ENCODE peak calls at places on chromosomes 2 and 18, in seven cellular contexts. N is colonic mucosa, I is tibial artery, V is BJ, W is astrocyte of the spinal cord, F is thoracic aorta, C is MCF 10A. G is an unnamed sample.
A peak's percentile ranks its signal among the peaks of the same experiment; 100 is the strongest.

GRCh38 chr2:211617803-211618202 is 920.8 kb downstream of the ERBB4 start:
- DNase-seq in W (no peak), F (no peak), I (no peak), N (no peak), V (no peak), C (no peak), G (no peak)

GRCh38 chr18:51340332-51340731 is 142.9 kb upstream of the MEX3C start:
- DNase-seq in I (no peak), F (no peak), W (peak; percentile 4), C (no peak), N (no peak), V (no peak), G (no peak)

GRCh38 chr2:185618630-185619029 is 120.0 kb upstream of the FSIP2 start:
- DNase-seq in V (no peak), I (no peak), W (peak; percentile 50), N (no peak), F (no peak), C (peak; percentile 13), G (no peak)

GRCh38 chr2:60094450-60094929 is 459.0 kb downstream of the BCL11A start:
- DNase-seq in V (no peak), N (peak; percentile 59), W (no peak), I (no peak), F (no peak), C (no peak), G (no peak)

GRCh38 chr2:190947711-190948251 is 66.2 kb downstream of the STAT1 start:
- DNase-seq in N (no peak), F (no peak), W (peak; percentile 87), C (peak; percentile 58), V (peak; percentile 28), I (no peak), G (peak; percentile 36)

GRCh38 chr2:174750923-174751441 is 13.3 kb downstream of the CHRNA1 start:
- DNase-seq in I (no peak), C (no peak), N (no peak), F (no peak), W (no peak), V (no peak), G (peak; percentile 73)

GRCh38 chr18:21958256-21958655 is 211.1 kb upstream of the GATA6 start:
- DNase-seq in F (no peak), V (no peak), W (no peak), N (no peak), I (no peak), C (no peak), G (no peak)

GRCh38 chr18:55396979-55397378 is 191.0 kb downstream of the TCF4 start:
- DNase-seq in F (no peak), V (no peak), W (no peak), N (no peak), C (no peak), I (no peak), G (no peak)

GRCh38 chr2:216119144-216119543 is 10.0 kb downstream of the XRCC5 start:
- DNase-seq in V (no peak), N (no peak), I (no peak), W (no peak), F (no peak), C (no peak), G (no peak)

GRCh38 chr2:171272039-171272438 is 111.3 kb upstream of the TLK1 start:
- DNase-seq in I (no peak), C (peak; percentile 98), F (peak; percentile 25), W (peak; percentile 91), V (peak; percentile 84), N (peak; percentile 17), G (no peak)

DNA sequence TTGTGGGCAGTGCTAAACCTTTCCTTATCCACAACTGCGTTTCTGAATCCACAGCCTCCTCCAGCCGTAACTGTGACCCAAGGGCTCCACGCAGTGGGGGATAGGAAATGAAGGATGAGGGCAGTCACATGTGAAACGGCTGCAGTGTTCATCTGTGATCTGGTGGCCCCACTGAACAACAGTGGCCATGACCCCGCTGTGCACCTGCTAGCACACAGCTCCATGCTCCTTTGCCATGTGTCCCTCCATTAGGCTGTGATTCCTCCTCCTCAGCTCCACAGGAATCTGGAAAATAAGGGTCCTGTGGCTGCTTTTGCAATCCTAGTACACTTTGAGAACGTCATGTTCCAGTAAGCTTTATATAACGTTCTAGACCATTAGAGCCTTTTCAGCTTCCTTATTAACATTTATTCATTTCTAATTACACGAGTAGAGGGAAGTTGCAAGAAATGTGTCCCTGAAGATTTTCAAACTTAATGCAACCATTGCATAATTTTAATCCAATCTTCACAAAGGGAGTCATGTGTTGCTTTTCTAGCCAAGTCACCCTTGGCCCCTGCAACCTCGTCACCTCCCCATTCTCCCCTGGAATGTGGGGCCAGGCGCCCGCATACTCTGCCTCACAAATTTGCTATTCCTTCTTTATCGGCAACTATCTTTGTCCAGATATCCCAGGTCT is 7.1 kb upstream of the NAPG start:
- DNase-seq in W (peak; percentile 33), C (no peak), F (no peak), N (peak; percentile 33), V (no peak), I (peak; percentile 78), G (no peak)
- TF ChIP-seq CTCF in W (peak; percentile 24), C (no peak), F (peak; percentile 17), N (no peak), V (peak; percentile 43), I (peak; percentile 20), G (no peak)

GRCh38 chr2:2101924-2102323 is 229.2 kb downstream of the MYT1L start:
- DNase-seq in C (peak; percentile 18), F (no peak), V (no peak), I (no peak), W (no peak), N (no peak), G (no peak)
- TF ChIP-seq CTCF in C (peak; percentile 16), F (no peak), V (peak; percentile 12), I (no peak), W (peak; percentile 43), N (no peak), G (no peak)

DNA sequence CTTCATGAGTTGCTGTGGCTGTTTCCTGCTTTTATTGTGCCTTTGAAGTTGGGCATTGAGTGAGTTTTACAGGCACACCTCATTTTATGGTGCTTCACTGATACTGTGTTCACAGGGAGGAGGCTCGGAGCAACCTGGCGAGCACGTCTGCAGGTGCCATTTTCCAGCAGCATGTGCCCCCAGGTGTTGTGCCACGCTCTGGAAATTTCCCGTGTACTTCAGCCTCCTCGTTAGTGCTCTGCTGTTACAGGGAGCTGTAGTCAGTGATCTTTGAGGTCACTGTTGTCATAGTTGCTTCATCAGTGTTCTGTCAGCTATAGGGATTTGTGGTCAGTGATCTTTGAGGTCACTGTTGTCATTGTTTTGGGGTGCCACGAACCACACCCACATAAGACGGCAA is 20.1 kb downstream of the CTDP1 start:
- DNase-seq in N (peak; percentile 65), I (no peak), F (no peak), V (no peak), W (no peak), C (no peak), G (no peak)
- TF ChIP-seq CTCF in N (no peak), I (no peak), F (no peak), V (no peak), W (no peak), C (no peak), G (no peak)

GRCh38 chr2:239194731-239195317 is 206.0 kb downstream of the HDAC4 start:
- DNase-seq in C (no peak), I (peak; percentile 59), V (no peak), F (no peak), W (no peak), N (no peak), G (no peak)

GRCh38 chr2:239195318-239195871 is 205.4 kb downstream of the HDAC4 start:
- DNase-seq in I (no peak), W (peak; percentile 23), F (no peak), N (no peak), C (no peak), V (no peak), G (no peak)

GRCh38 chr2:239193426-239193825 is 207.4 kb downstream of the HDAC4 start:
- DNase-seq in W (no peak), V (no peak), F (no peak), C (no peak), N (no peak), I (peak; percentile 54), G (no peak)

GRCh38 chr2:239192975-239193374 is 207.8 kb downstream of the HDAC4 start:
- DNase-seq in V (no peak), W (no peak), C (no peak), I (peak; percentile 46), N (no peak), F (no peak), G (no peak)

GRCh38 chr2:239193925-239194687 is 206.7 kb downstream of the HDAC4 start:
- DNase-seq in V (no peak), F (no peak), N (no peak), I (peak; percentile 34), C (no peak), W (no peak), G (no peak)
- TF ChIP-seq CTCF in V (peak; percentile 22), F (no peak), N (no peak), I (no peak), C (no peak), W (peak; percentile 24), G (no peak)

GRCh38 chr2:238151628-238152235 is 7.0 kb upstream of the ERFE start:
- DNase-seq in N (no peak), W (no peak), C (no peak), V (no peak), F (no peak), I (no peak), G (no peak)

GRCh38 chr2:238155051-238155760 is 3.6 kb upstream of the ERFE start:
- DNase-seq in N (peak; percentile 40), V (no peak), F (no peak), W (peak; percentile 28), I (no peak), C (no peak), G (no peak)

GRCh38 chr2:238151205-238151604 is 7.6 kb upstream of the ERFE start:
- DNase-seq in N (no peak), F (no peak), I (no peak), C (no peak), V (no peak), W (no peak), G (no peak)

GRCh38 chr2:238154570-238154969 is 4.2 kb upstream of the ERFE start:
- DNase-seq in C (no peak), V (no peak), W (no peak), F (no peak), I (no peak), N (no peak), G (no peak)

GRCh38 chr2:238152811-238153688 is 5.7 kb upstream of the ERFE start:
- DNase-seq in C (no peak), N (no peak), W (no peak), I (no peak), V (no peak), F (no peak), G (no peak)
- TF ChIP-seq CTCF in C (peak; percentile 22), N (no peak), W (peak; percentile 35), I (no peak), V (peak; percentile 9), F (no peak), G (peak; percentile 15)

DNA sequence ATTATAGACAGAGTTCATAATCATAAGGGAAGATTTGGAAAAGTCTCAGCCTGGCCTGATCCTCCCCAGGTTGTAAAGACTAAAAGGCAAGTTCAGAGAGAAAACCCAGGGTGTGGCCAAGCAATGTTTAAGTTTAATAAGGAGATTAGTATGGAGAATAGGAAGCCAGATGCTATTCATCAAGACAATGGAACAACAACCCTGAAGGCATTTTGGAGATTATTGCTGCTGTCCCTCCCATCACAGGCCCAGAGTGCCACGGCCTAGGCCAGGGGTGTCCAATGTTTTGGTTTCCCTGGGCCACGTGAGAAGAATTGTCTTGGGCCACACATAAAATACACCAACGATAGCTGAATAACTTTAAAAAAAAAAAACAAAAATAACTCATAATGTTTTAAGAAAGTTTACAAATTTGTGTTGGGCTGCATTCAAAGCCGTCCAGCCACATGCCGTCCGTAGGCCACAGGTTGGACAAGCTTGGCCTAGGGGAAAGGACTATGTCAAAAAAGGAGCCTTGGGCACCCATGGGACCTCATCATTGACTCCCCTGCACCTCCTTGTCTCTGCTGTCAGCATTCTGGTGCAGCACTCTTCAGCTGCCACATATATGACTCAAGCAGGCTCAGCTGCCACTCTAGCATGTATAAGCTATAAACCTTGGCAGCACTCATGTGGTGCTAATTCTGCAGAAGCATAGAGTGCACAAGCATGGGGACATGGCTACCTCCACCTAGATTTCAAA is 20.8 kb downstream of the DPP4 start:
- DNase-seq in N (no peak), C (no peak), F (no peak), I (no peak), V (no peak), W (no peak), G (no peak)
- TF ChIP-seq CTCF in N (no peak), C (no peak), F (no peak), I (no peak), V (no peak), W (no peak), G (no peak)